ENCODE peak calls at places on chromosomes 5 and 9, in eight cellular contexts. O, T, C, Z, L, X, W and M are unnamed samples.

GRCh38 chr9:114450181-114450580 is 55.1 kb downstream of the WHRN start:
- DNase-seq in O (no peak), T (no peak), C (no peak), Z (no peak), L (no peak), X (no peak), W (no peak), M (no peak)

GRCh38 chr5:148146487-148146886 is 21.9 kb upstream of the SPINK14 start:
- DNase-seq in O (no peak), T (no peak), C (no peak), Z (no peak), L (no peak), X (no peak), W (no peak), M (no peak)

GRCh38 chr5:107869459-107870115 is 198.8 kb upstream of the EFNA5 start:
- DNase-seq in O (no peak), T (peak; percentile 82), C (no peak), Z (peak; percentile 83), L (peak; percentile 61), X (no peak), W (no peak), M (no peak)

GRCh38 chr9:36400332-36401178 is 486 bp upstream of the RNF38 start:
- DNase-seq in O (peak; percentile 92), T (no peak), C (peak; percentile 93), Z (peak; percentile 94), L (peak; percentile 87), X (peak; percentile 90), W (peak; percentile 85), M (peak; percentile 90)

GRCh38 chr5:146630467-146630866 is 114.5 kb upstream of the GPR151 start:
- DNase-seq in O (no peak), T (no peak), C (no peak), Z (no peak), L (no peak), X (no peak), W (no peak), M (no peak)

GRCh38 chr5:131212471-131213021 is 41.8 kb downstream of the LYRM7 start:
- DNase-seq in O (no peak), T (no peak), C (no peak), Z (peak; percentile 49), L (no peak), X (no peak), W (no peak), M (no peak)

GRCh38 chr9:38732849-38733248 is 12.9 kb upstream of the FAM240B start:
- DNase-seq in O (no peak), T (no peak), C (no peak), Z (no peak), L (no peak), X (no peak), W (no peak), M (no peak)

GRCh38 chr5:139146809-139147742 is 51.1 kb downstream of the SIL1 start:
- DNase-seq in O (no peak), T (no peak), C (no peak), Z (no peak), L (no peak), X (no peak), W (no peak), M (no peak)

GRCh38 chr5:115894342-115894741 is 52.6 kb downstream of the AP3S1 start:
- DNase-seq in O (no peak), T (no peak), C (no peak), Z (no peak), L (no peak), X (no peak), W (no peak), M (no peak)

GRCh38 chr5:72920690-72921089 is 35.2 kb upstream of the FCHO2 start:
- DNase-seq in O (no peak), T (peak; percentile 45), C (no peak), Z (peak; percentile 55), L (peak; percentile 57), X (no peak), W (no peak), M (no peak)

GRCh38 chr5:141840826-141841360 is 37.3 kb downstream of the PCDH1 start:
- DNase-seq in O (no peak), T (no peak), C (no peak), Z (no peak), L (no peak), X (no peak), W (no peak), M (no peak)

GRCh38 chr5:10173716-10174115 is 76.0 kb downstream of the ATPSCKMT start:
- DNase-seq in O (no peak), T (no peak), C (no peak), Z (no peak), L (no peak), X (no peak), W (no peak), M (no peak)

GRCh38 chr5:11792621-11793020 is 111.6 kb downstream of the CTNND2 start:
- DNase-seq in O (no peak), T (no peak), C (no peak), Z (no peak), L (no peak), X (no peak), W (no peak), M (no peak)

GRCh38 chr5:97991236-97991635 is 782.2 kb upstream of the RGMB start:
- DNase-seq in O (no peak), T (no peak), C (no peak), Z (no peak), L (no peak), X (no peak), W (no peak), M (no peak)

GRCh38 chr5:97980291-97980690 is 793.2 kb upstream of the RGMB start:
- DNase-seq in O (no peak), T (no peak), C (no peak), Z (peak; percentile 4), L (no peak), X (no peak), W (no peak), M (no peak)

GRCh38 chr5:97986069-97986468 is 787.4 kb upstream of the RGMB start:
- DNase-seq in O (no peak), T (peak; percentile 39), C (no peak), Z (peak; percentile 69), L (peak; percentile 31), X (no peak), W (no peak), M (no peak)
- H3K4me3 ChIP-seq in O (no peak overlapping the region), T (no peak overlapping the region), C (no peak overlapping the region), Z (no peak overlapping the region), L (no peak overlapping the region), X (no peak overlapping the region), W (no peak overlapping the region), M (no peak overlapping the region)

DNA sequence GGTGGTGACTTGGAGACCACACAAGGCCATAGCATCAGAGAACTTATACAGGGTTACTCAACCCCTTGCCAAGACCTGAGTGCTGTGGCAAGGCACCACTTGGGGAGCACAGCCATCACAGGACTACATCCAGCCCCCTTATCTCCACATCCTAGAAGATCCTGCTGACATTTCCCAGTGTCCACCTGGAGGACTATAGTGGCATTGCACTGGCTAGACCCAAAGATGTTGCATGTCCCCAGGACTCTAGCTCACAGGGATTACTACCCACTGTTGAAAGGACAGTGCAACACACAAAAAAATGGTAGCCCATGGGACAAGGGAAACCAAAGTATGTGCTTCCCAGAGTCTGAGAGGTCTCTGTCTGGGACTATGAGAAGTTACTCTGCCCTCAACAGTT is 411.1 kb upstream of the NUDT12 start:
- DNase-seq in O (no peak), T (no peak), C (no peak), Z (no peak), L (no peak), X (no peak), W (no peak), M (no peak)
- TF ChIP-seq CTCF in O (no peak), T (no peak), C (peak; percentile 49), Z (peak; percentile 16), L (peak; percentile 33), X (no peak), W (no peak), M (no peak)

GRCh38 chr9:134329886-134330285 is 3.6 kb downstream of the RXRA start:
- DNase-seq in O (no peak), T (no peak), C (no peak), Z (peak; percentile 46), L (no peak), X (peak; percentile 28), W (no peak), M (peak; percentile 90)

GRCh38 chr9:134328841-134329575 is 2.8 kb downstream of the RXRA start:
- DNase-seq in O (no peak), T (no peak), C (no peak), Z (peak; percentile 75), L (no peak), X (peak; percentile 68), W (peak; percentile 75), M (peak; percentile 70)

GRCh38 chr9:134330590-134330989 is 4.3 kb downstream of the RXRA start:
- DNase-seq in O (no peak), T (no peak), C (no peak), Z (no peak), L (no peak), X (peak; percentile 6), W (no peak), M (peak; percentile 48)

GRCh38 chr9:134328341-134328840 is 2.1 kb downstream of the RXRA start:
- DNase-seq in O (no peak), T (no peak), C (no peak), Z (peak; percentile 63), L (no peak), X (peak; percentile 15), W (no peak), M (peak; percentile 54)

GRCh38 chr9:134329576-134329855 is 3.3 kb downstream of the RXRA start:
- DNase-seq in O (no peak), T (no peak), C (no peak), Z (no peak), L (no peak), X (peak; percentile 17), W (no peak), M (peak; percentile 70)
- H3K4me3 ChIP-seq in O (peak overlapping the region; percentile 88), T (peak overlapping the region; percentile 71), C (no peak overlapping the region), Z (peak overlapping the region; percentile 74), L (no peak overlapping the region), X (peak overlapping the region; percentile 91), W (peak overlapping the region; percentile 65), M (peak overlapping the region; percentile 92)

GRCh38 chr9:99385814-99386279 is 163.8 kb downstream of the SEC61B start:
- DNase-seq in O (no peak), T (no peak), C (peak; percentile 53), Z (peak; percentile 79), L (no peak), X (peak; percentile 37), W (no peak), M (no peak)

GRCh38 chr9:99387416-99387815 is 165.3 kb downstream of the SEC61B start:
- DNase-seq in O (no peak), T (no peak), C (no peak), Z (peak; percentile 34), L (no peak), X (no peak), W (no peak), M (no peak)

GRCh38 chr9:99383536-99383935 is 161.5 kb downstream of the SEC61B start:
- DNase-seq in O (no peak), T (no peak), C (no peak), Z (no peak), L (no peak), X (no peak), W (no peak), M (no peak)

GRCh38 chr9:99389087-99390033 is 167.3 kb downstream of the SEC61B start:
- DNase-seq in O (no peak), T (no peak), C (no peak), Z (peak; percentile 17), L (no peak), X (no peak), W (no peak), M (no peak)

DNA sequence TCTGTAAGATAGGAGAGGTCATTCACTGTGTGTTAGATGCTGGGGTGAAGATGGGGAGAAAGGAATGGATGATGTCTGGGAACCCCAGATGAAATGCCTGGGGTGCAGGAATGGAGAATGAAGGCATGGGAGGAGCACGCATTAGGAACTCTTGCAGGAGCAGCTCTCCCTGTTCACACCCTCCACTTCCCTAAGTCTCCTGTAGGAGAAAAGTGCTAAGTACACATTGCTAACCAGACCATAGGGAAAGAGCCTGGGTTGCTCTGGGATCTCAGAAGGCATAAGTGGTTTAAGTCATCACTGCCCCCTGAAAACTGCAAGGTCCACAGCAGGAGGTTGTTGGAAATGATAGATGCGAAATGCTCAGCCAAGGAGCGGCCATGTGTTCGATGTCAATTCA is 163.1 kb downstream of the SEC61B start:
- DNase-seq in O (no peak), T (no peak), C (no peak), Z (no peak), L (no peak), X (no peak), W (no peak), M (no peak)
- TF ChIP-seq CTCF in O (no peak), T (no peak), C (no peak), Z (no peak), L (no peak), X (no peak), W (no peak), M (no peak)